ENCODE peak calls at places on chromosomes 6 and 20, in ten cellular contexts. J is EL; V is memory B cell; Q is hepatic stellate cell; O is H9; Z is AG20443; I is psoas muscle; E is activated CD4-positive, CD25-positive, alpha-beta regulatory T cell; T is HFFc6; A is CD8-positive, alpha-beta T cell. P is an unnamed sample.

GRCh38 chr20:35146299-35146921 is 726 bp downstream of the EDEM2 start:
- DNase-seq in Z (peak), Q (peak), E (no peak), T (no peak), I (no peak), A (no peak), O (peak), J (peak), V (peak), P (no peak)

GRCh38 chr6:106574729-106575458 is 54.4 kb downstream of the RTN4IP1 start:
- DNase-seq in A (no peak), J (peak), V (no peak), O (no peak), I (peak), T (peak), Z (peak), Q (peak), E (no peak), P (no peak)

GRCh38 chr20:8557711-8558110 is 425.6 kb downstream of the PLCB1 start:
- DNase-seq in A (no peak), Q (no peak), Z (no peak), J (peak), O (no peak), T (peak), I (no peak), E (no peak), V (no peak), P (no peak)

GRCh38 chr20:51275816-51276215 is 252.9 kb upstream of the KCNG1 start:
- DNase-seq in Z (peak), Q (peak), J (peak), O (no peak), T (no peak), I (no peak), V (no peak), E (no peak), A (no peak), P (no peak)

GRCh38 chr6:42963855-42964605 is 3.5 kb downstream of the GNMT start:
- DNase-seq in E (no peak), O (peak), Q (peak), V (no peak), T (peak), A (no peak), Z (peak), I (no peak), J (peak), P (no peak)

GRCh38 chr6:66226099-66226498 is 519.1 kb upstream of the EYS start:
- DNase-seq in I (no peak), O (no peak), J (no peak), V (no peak), T (no peak), E (no peak), Z (no peak), Q (no peak), A (no peak), P (no peak)

GRCh38 chr6:130366011-130366963 is at the start of gene TMEM200A:
- DNase-seq in A (no peak), V (peak), Q (peak), E (no peak), O (peak), J (peak), T (peak), I (peak), Z (peak), P (no peak)

GRCh38 chr20:63580796-63581461 is 6.9 kb upstream of the HELZ2 start:
- DNase-seq in Q (peak), E (peak), T (peak), A (peak), O (peak), I (no peak), V (peak), Z (peak), J (peak), P (peak)

GRCh38 chr20:35363190-35363589 is 48.6 kb downstream of the UQCC1 start:
- DNase-seq in T (no peak), O (no peak), Z (no peak), Q (no peak), V (no peak), E (no peak), I (no peak), J (no peak), A (no peak), P (no peak)

GRCh38 chr6:28789553-28790083 is 134.2 kb downstream of the TRIM27 start:
- DNase-seq in T (peak), Q (peak), O (peak), I (no peak), Z (peak), J (peak), A (no peak), E (no peak), V (no peak), P (no peak)

GRCh38 chr6:50936277-50936681 is 117.6 kb downstream of the TFAP2B start:
- DNase-seq in A (no peak), J (no peak), O (no peak), E (no peak), Q (no peak), Z (no peak), I (no peak), T (no peak), V (no peak), P (no peak)

GRCh38 chr6:37485259-37485658 is 14.4 kb downstream of the CCDC167 start:
- DNase-seq in O (peak), Q (peak), T (no peak), J (no peak), E (no peak), Z (no peak), I (no peak), A (no peak), V (no peak), P (no peak)

GRCh38 chr20:24657211-24657610 is 187.8 kb downstream of the SYNDIG1 start:
- DNase-seq in O (no peak), J (peak), Q (no peak), A (no peak), E (no peak), V (no peak), T (no peak), I (no peak), Z (no peak), P (no peak)

GRCh38 chr6:135162678-135163439 is 18.2 kb upstream of the MYB start:
- DNase-seq in V (peak), E (no peak), O (peak), J (peak), A (no peak), I (no peak), Q (peak), Z (peak), T (peak), P (no peak)

GRCh38 chr20:1696521-1697209 is 39.1 kb upstream of the SIRPG start:
- DNase-seq in J (no peak), E (no peak), Z (no peak), O (no peak), A (no peak), Q (no peak), T (no peak), V (no peak), I (no peak), P (no peak)

GRCh38 chr6:127484207-127484858 is 25.1 kb upstream of the KIAA0408 start:
- DNase-seq in A (no peak), Z (peak), T (peak), E (no peak), J (peak), Q (peak), I (no peak), V (no peak), O (no peak), P (peak)

GRCh38 chr20:64080013-64080812 is at the start of gene OPRL1:
- DNase-seq in Q (no peak), E (peak), T (no peak), A (peak), I (peak), O (no peak), Z (no peak), V (peak), J (no peak), P (peak)

GRCh38 chr20:61883867-61884393 is 181.8 kb downstream of the TAF4 start:
- DNase-seq in E (no peak), T (no peak), A (no peak), J (no peak), Q (peak), Z (no peak), O (no peak), V (no peak), I (no peak), P (no peak)

GRCh38 chr20:12573428-12573827 is 435.3 kb upstream of the SPTLC3 start:
- DNase-seq in Q (no peak), T (no peak), J (no peak), I (no peak), E (no peak), V (no peak), Z (no peak), O (no peak), A (no peak), P (no peak)

GRCh38 chr6:147774856-147775255 is 266.4 kb downstream of the SAMD5 start:
- DNase-seq in I (no peak), E (no peak), O (peak), A (no peak), V (no peak), T (no peak), Z (no peak), J (peak), Q (no peak), P (no peak)

GRCh38 chr6:35008858-35009257 is 119.8 kb downstream of the ANKS1A start:
- DNase-seq in Z (no peak), J (no peak), A (no peak), I (no peak), O (no peak), T (no peak), Q (no peak), E (no peak), V (no peak), P (no peak)

GRCh38 chr20:62923669-62924566 is 2.4 kb downstream of the DIDO1 start:
- DNase-seq in Z (no peak), O (no peak), A (no peak), V (no peak), I (no peak), Q (no peak), E (no peak), T (no peak), J (no peak), P (no peak)

GRCh38 chr6:2917065-2917464 is 14.0 kb upstream of the SERPINB9 start:
- DNase-seq in I (no peak), Q (no peak), T (no peak), E (no peak), V (no peak), J (no peak), O (no peak), A (no peak), Z (no peak), P (no peak)

GRCh38 chr6:156984178-156984738 is 207.1 kb downstream of the ARID1B start:
- DNase-seq in T (no peak), Z (no peak), J (peak), V (no peak), E (no peak), O (no peak), A (no peak), I (no peak), Q (no peak), P (no peak)

GRCh38 chr6:7991536-7991935 is 72.7 kb downstream of the BLOC1S5 start:
- DNase-seq in I (no peak), A (no peak), E (no peak), Q (no peak), T (no peak), J (no peak), Z (no peak), O (no peak), V (no peak), P (no peak)

GRCh38 chr6:49468042-49468441 is 4.9 kb downstream of the CENPQ start:
- DNase-seq in J (no peak), Q (no peak), A (no peak), Z (no peak), O (no peak), T (no peak), I (no peak), E (no peak), V (no peak), P (no peak)

P was measured in naive thymus-derived CD4-positive, alpha-beta T cell.